ENCODE peak calls at places on chromosomes 5 and 9, in seven cellular contexts. E is naive thymus-derived CD8-positive, alpha-beta T cell; B is RWPE1; J is effector CD4-positive, alpha-beta T cell; V is WTC11; H is iPS-NIHi11; W is T-cell. T is an unnamed sample.

GRCh38 chr5:132646867-132647266 is 11.1 kb upstream of the IL13 start:
- DNase-seq in E (no peak), B (no peak), J (no peak), V (no peak), H (no peak), W (no peak), T (no peak)

GRCh38 chr5:60340965-60341471 is 358.9 kb downstream of the DEPDC1B start:
- DNase-seq in E (no peak), B (no peak), J (no peak), V (no peak), H (peak; percentile 20), W (no peak), T (no peak)

GRCh38 chr5:126186210-126186609 is 237.0 kb upstream of the GRAMD2B start:
- DNase-seq in E (no peak), B (no peak), J (no peak), V (no peak), H (no peak), W (no peak), T (no peak)

GRCh38 chr5:106423109-106423897 is 1247.4 kb downstream of the EFNA5 start:
- DNase-seq in E (no peak), B (no peak), J (no peak), V (no peak), H (no peak), W (no peak), T (no peak)

GRCh38 chr9:27094640-27095039 is 14.4 kb upstream of the TEK start:
- DNase-seq in E (no peak), B (peak; percentile 46), J (no peak), V (no peak), H (no peak), W (no peak), T (no peak)

GRCh38 chr5:8831854-8832253 is 714.0 kb downstream of the SEMA5A start:
- DNase-seq in E (no peak), B (no peak), J (no peak), V (no peak), H (no peak), W (no peak), T (no peak)

GRCh38 chr5:133398646-133399081 is 213.7 kb downstream of the FSTL4 start:
- DNase-seq in E (no peak), B (no peak), J (no peak), V (no peak), H (no peak), W (no peak), T (no peak)

GRCh38 chr5:100615362-100615761 is 80.2 kb downstream of the FAM174A start:
- DNase-seq in E (no peak), B (no peak), J (no peak), V (no peak), H (no peak), W (no peak), T (no peak)

GRCh38 chr5:3116366-3116765 is 364.9 kb upstream of the IRX2 start:
- DNase-seq in E (no peak), B (no peak), J (no peak), V (no peak), H (no peak), W (no peak), T (no peak)

GRCh38 chr5:139514486-139514856 is 31.9 kb upstream of the STING1 start:
- DNase-seq in E (no peak), B (no peak), J (no peak), V (no peak), H (no peak), W (no peak), T (no peak)

GRCh38 chr9:88722753-88723152 is 187.8 kb downstream of the NXNL2 start:
- DNase-seq in E (peak; percentile 2), B (peak; percentile 31), J (no peak), V (no peak), H (no peak), W (no peak), T (no peak)

GRCh38 chr9:117448066-117448465 is 33.2 kb upstream of the ASTN2 start:
- DNase-seq in E (no peak), B (no peak), J (no peak), V (no peak), H (peak; percentile 14), W (no peak), T (no peak)

GRCh38 chr9:110192531-110193326 is 15.2 kb downstream of the C9orf152 start:
- DNase-seq in E (no peak), B (no peak), J (no peak), V (no peak), H (no peak), W (no peak), T (no peak)

GRCh38 chr9:36450110-36450732 is 50.2 kb upstream of the RNF38 start:
- DNase-seq in E (peak; percentile 31), B (peak; percentile 48), J (peak; percentile 5), V (no peak), H (peak; percentile 33), W (no peak), T (no peak)

GRCh38 chr9:78835928-78836450 is 539.1 kb downstream of the PSAT1 start:
- DNase-seq in E (no peak), B (no peak), J (no peak), V (no peak), H (no peak), W (no peak), T (no peak)

GRCh38 chr9:92176068-92176799 is 61.0 kb upstream of the SPTLC1 start:
- DNase-seq in E (no peak), B (no peak), J (no peak), V (no peak), H (peak; percentile 57), W (no peak), T (no peak)

GRCh38 chr5:58410441-58410840 is 49.4 kb downstream of the PLK2 start:
- DNase-seq in E (no peak), B (peak; percentile 62), J (no peak), V (no peak), H (peak; percentile 18), W (no peak), T (no peak)

GRCh38 chr9:9585920-9586319 is 1026.9 kb downstream of the PTPRD start:
- DNase-seq in E (no peak), B (no peak), J (no peak), V (no peak), H (no peak), W (no peak), T (no peak)

GRCh38 chr5:23028445-23028844 is 175.3 kb upstream of the CDH12 start:
- DNase-seq in E (no peak), B (no peak), J (no peak), V (no peak), H (no peak), W (no peak), T (no peak)

GRCh38 chr5:148882332-148882731 is 55.9 kb downstream of the ADRB2 start:
- DNase-seq in E (no peak), B (no peak), J (no peak), V (no peak), H (no peak), W (no peak), T (no peak)

GRCh38 chr9:36664806-36665205 is 92.1 kb downstream of the MELK start:
- DNase-seq in E (no peak), B (no peak), J (no peak), V (no peak), H (no peak), W (no peak), T (no peak)

GRCh38 chr5:2020730-2021129 is 138.0 kb upstream of the IRX4 start:
- DNase-seq in E (no peak), B (peak; percentile 28), J (no peak), V (no peak), H (no peak), W (no peak), T (no peak)

GRCh38 chr9:119004618-119004990 is 364.6 kb downstream of the BRINP1 start:
- DNase-seq in E (no peak), B (no peak), J (no peak), V (no peak), H (peak; percentile 32), W (no peak), T (no peak)

GRCh38 chr5:45741110-45741509 is 44.9 kb upstream of the HCN1 start:
- DNase-seq in E (no peak), B (no peak), J (no peak), V (peak; percentile 29), H (peak; percentile 53), W (no peak), T (no peak)